ENCODE peak calls at places on chromosomes 13 and 19, in five cellular contexts. One of them, this sample, is unnamed.

GRCh38 chr19:38690832-38691231 is 43.4 kb downstream of the ACTN4 start:
- DNase-seq in H1: no peak
- DNase-seq in K562: no peak
- DNase-seq in HepG2: no peak
- DNase-seq in SK-N-SH: no peak
- DNase-seq in this sample: no peak

GRCh38 chr19:7397687-7398086 is 49.0 kb downstream of the ARHGEF18 start:
- DNase-seq in SK-N-SH: no peak
- DNase-seq in H1: no peak
- DNase-seq in HepG2: peak
- DNase-seq in K562: no peak
- DNase-seq in this sample: no peak

GRCh38 chr19:33780746-33781145 is 15.9 kb upstream of the KCTD15 start:
- DNase-seq in H1: no peak
- DNase-seq in HepG2: no peak
- DNase-seq in K562: no peak
- DNase-seq in SK-N-SH: no peak
- DNase-seq in this sample: no peak

GRCh38 chr13:21055016-21055415 is 6.4 kb downstream of the LATS2 start:
- DNase-seq in SK-N-SH: no peak
- DNase-seq in K562: no peak
- DNase-seq in H1: no peak
- DNase-seq in HepG2: no peak
- DNase-seq in this sample: no peak

GRCh38 chr13:30755678-30756077 is 20.3 kb downstream of the ALOX5AP start:
- DNase-seq in H1: no peak
- DNase-seq in SK-N-SH: no peak
- DNase-seq in HepG2: no peak
- DNase-seq in K562: no peak
- DNase-seq in this sample: no peak

GRCh38 chr19:44573647-44574046 is 39.7 kb upstream of the IGSF23 start:
- DNase-seq in H1: no peak
- DNase-seq in HepG2: no peak
- DNase-seq in K562: no peak
- DNase-seq in SK-N-SH: no peak
- DNase-seq in this sample: no peak

GRCh38 chr19:51047031-51047335 is 12.2 kb upstream of the KLK12 start:
- DNase-seq in K562: no peak
- DNase-seq in HepG2: no peak
- DNase-seq in SK-N-SH: no peak
- DNase-seq in H1: no peak
- DNase-seq in this sample: no peak

GRCh38 chr13:48500652-48501197 is 32.2 kb downstream of the RCBTB2 start:
- DNase-seq in K562: no peak
- DNase-seq in H1: no peak
- DNase-seq in HepG2: peak
- DNase-seq in SK-N-SH: no peak
- DNase-seq in this sample: peak

GRCh38 chr19:42380155-42380554 is 9.9 kb downstream of the CNFN start:
- DNase-seq in H1: no peak
- DNase-seq in HepG2: no peak
- DNase-seq in SK-N-SH: no peak
- DNase-seq in K562: no peak
- DNase-seq in this sample: no peak

GRCh38 chr19:48641850-48642249 is 4.1 kb downstream of the CA11 start:
- DNase-seq in K562: no peak
- DNase-seq in HepG2: no peak
- DNase-seq in H1: no peak
- DNase-seq in SK-N-SH: no peak
- DNase-seq in this sample: no peak

GRCh38 chr19:5031231-5032100 is 62.6 kb downstream of the KDM4B start:
- DNase-seq in H1: peak
- DNase-seq in SK-N-SH: peak
- DNase-seq in K562: peak
- DNase-seq in HepG2: peak
- DNase-seq in this sample: peak

GRCh38 chr13:79547821-79548220 is 66.9 kb downstream of the NDFIP2 start:
- DNase-seq in HepG2: no peak
- DNase-seq in H1: no peak
- DNase-seq in SK-N-SH: no peak
- DNase-seq in K562: no peak
- DNase-seq in this sample: no peak

GRCh38 chr13:98584668-98585397 is 7.9 kb upstream of the STK24 start:
- DNase-seq in K562: no peak
- DNase-seq in HepG2: no peak
- DNase-seq in SK-N-SH: no peak
- DNase-seq in H1: no peak
- DNase-seq in this sample: no peak

GRCh38 chr13:31046711-31047279 is 114.3 kb downstream of the TEX26 start:
- DNase-seq in K562: no peak
- DNase-seq in H1: no peak
- DNase-seq in HepG2: no peak
- DNase-seq in SK-N-SH: peak
- DNase-seq in this sample: no peak

GRCh38 chr19:20926796-20927195 is 3.7 kb downstream of the ZNF85 start:
- DNase-seq in SK-N-SH: no peak
- DNase-seq in HepG2: peak
- DNase-seq in H1: no peak
- DNase-seq in K562: no peak
- DNase-seq in this sample: no peak

GRCh38 chr19:11155373-11156120 is at the start of gene SPC24:
- DNase-seq in H1: peak
- DNase-seq in HepG2: peak
- DNase-seq in SK-N-SH: peak
- DNase-seq in K562: peak
- DNase-seq in this sample: peak

GRCh38 chr19:48419158-48419920 is 25.9 kb downstream of the GRIN2D start:
- DNase-seq in HepG2: no peak
- DNase-seq in SK-N-SH: peak
- DNase-seq in K562: peak
- DNase-seq in H1: peak
- DNase-seq in this sample: no peak

GRCh38 chr13:34025746-34026145 is 207.8 kb downstream of the RFC3 start:
- DNase-seq in SK-N-SH: no peak
- DNase-seq in H1: no peak
- DNase-seq in K562: no peak
- DNase-seq in HepG2: no peak
- DNase-seq in this sample: no peak

GRCh38 chr13:72304121-72304745 is 423.2 kb downstream of the MZT1 start:
- DNase-seq in K562: no peak
- DNase-seq in SK-N-SH: no peak
- DNase-seq in H1: no peak
- DNase-seq in HepG2: no peak
- DNase-seq in this sample: no peak

GRCh38 chr13:110912651-110913051 is 2.2 kb downstream of the ANKRD10 start:
- DNase-seq in HepG2: peak
- DNase-seq in SK-N-SH: no peak
- DNase-seq in K562: no peak
- DNase-seq in H1: no peak
- DNase-seq in this sample: peak

GRCh38 chr19:47719047-47719885 is 6.0 kb downstream of the EHD2 start:
- DNase-seq in H1: no peak
- DNase-seq in HepG2: peak
- DNase-seq in K562: no peak
- DNase-seq in SK-N-SH: peak
- DNase-seq in this sample: no peak

GRCh38 chr13:27599845-27600553 is 20.3 kb downstream of the LNX2 start:
- DNase-seq in H1: no peak
- DNase-seq in HepG2: peak
- DNase-seq in SK-N-SH: peak
- DNase-seq in K562: no peak
- DNase-seq in this sample: no peak

GRCh38 chr13:48559638-48560320 is 26.9 kb upstream of the RCBTB2 start:
- DNase-seq in SK-N-SH: no peak
- DNase-seq in HepG2: no peak
- DNase-seq in K562: no peak
- DNase-seq in H1: no peak
- DNase-seq in this sample: no peak

GRCh38 chr13:90402613-90403012 is 944.9 kb upstream of the MIR17HG start:
- DNase-seq in H1: no peak
- DNase-seq in K562: no peak
- DNase-seq in SK-N-SH: no peak
- DNase-seq in HepG2: no peak
- DNase-seq in this sample: no peak

DNA sequence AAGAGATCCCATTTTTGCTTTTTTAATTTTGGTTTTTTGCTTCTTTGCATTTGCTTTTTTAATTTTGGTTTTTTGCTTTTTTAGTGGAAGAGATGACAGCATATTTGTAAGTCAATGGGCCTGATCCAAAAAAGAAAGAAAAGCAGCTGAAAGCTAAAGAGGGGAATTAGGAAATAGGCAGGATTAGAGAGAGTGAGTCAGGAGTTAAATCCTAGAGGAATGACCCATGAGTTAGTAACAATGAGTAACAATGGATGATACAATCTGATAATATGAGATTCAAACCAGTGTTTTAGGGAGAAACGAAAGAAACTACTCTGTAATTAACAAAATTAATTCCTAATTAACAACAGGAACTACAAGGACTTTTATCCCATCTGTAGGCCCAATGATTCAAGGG is 111.2 kb upstream of the SGCG start:
- DNase-seq in HepG2: no peak
- DNase-seq in SK-N-SH: no peak
- DNase-seq in K562: no peak
- DNase-seq in H1: no peak
- DNase-seq in this sample: no peak
- TF ChIP-seq GABPA in HepG2: no peak
- TF ChIP-seq GABPA in SK-N-SH: no peak
- TF ChIP-seq GABPA in K562: no peak
- TF ChIP-seq GABPA in H1: no peak
- TF ChIP-seq GABPA in this sample: no peak

GRCh38 chr13:50636007-50636704 is 207.3 kb downstream of the DLEU7 start:
- DNase-seq in K562: peak
- DNase-seq in H1: peak
- DNase-seq in HepG2: no peak
- DNase-seq in SK-N-SH: no peak
- DNase-seq in this sample: peak

GRCh38 chr13:50631041-50631440 is 212.5 kb downstream of the DLEU7 start:
- DNase-seq in H1: no peak
- DNase-seq in K562: no peak
- DNase-seq in HepG2: no peak
- DNase-seq in SK-N-SH: no peak
- DNase-seq in this sample: no peak

GRCh38 chr13:50634339-50634738 is 209.2 kb downstream of the DLEU7 start:
- DNase-seq in HepG2: no peak
- DNase-seq in K562: no peak
- DNase-seq in SK-N-SH: no peak
- DNase-seq in H1: no peak
- DNase-seq in this sample: no peak

GRCh38 chr13:50635504-50635903 is 208.0 kb downstream of the DLEU7 start:
- DNase-seq in H1: no peak
- DNase-seq in SK-N-SH: no peak
- DNase-seq in K562: no peak
- DNase-seq in HepG2: no peak
- DNase-seq in this sample: peak
- TF ChIP-seq GABPA in H1: no peak
- TF ChIP-seq GABPA in SK-N-SH: no peak
- TF ChIP-seq GABPA in K562: no peak
- TF ChIP-seq GABPA in HepG2: no peak
- TF ChIP-seq GABPA in this sample: peak

GRCh38 chr13:19862511-19863313 is 737 bp downstream of the ZMYM5 start:
- DNase-seq in H1: peak
- DNase-seq in K562: peak
- DNase-seq in SK-N-SH: no peak
- DNase-seq in HepG2: no peak
- DNase-seq in this sample: no peak
- TF ChIP-seq GABPA in H1: no peak
- TF ChIP-seq GABPA in K562: no peak
- TF ChIP-seq GABPA in SK-N-SH: no peak
- TF ChIP-seq GABPA in HepG2: no peak
- TF ChIP-seq GABPA in this sample: no peak

DNA sequence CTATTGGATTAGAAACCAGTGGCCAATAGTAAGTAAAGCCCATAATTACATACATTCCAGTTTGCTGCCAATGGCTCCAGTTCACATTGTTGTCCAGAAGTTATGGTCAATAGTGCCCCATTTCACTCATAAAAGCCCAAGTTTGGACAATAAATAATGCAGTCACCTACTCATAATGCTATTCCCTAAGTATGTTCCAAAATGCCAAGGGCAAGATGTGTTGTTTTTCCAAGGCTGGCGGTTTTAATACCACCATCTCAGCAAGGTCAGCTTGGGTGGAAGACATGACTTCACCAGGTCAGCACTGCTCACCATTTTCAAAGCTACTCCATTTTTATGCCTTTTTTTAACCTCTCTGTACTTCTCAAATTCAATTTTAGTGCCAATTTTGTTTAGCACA is 32.7 kb downstream of the KCTD12 start:
- DNase-seq in K562: no peak
- DNase-seq in SK-N-SH: no peak
- DNase-seq in H1: no peak
- DNase-seq in HepG2: no peak
- DNase-seq in this sample: no peak
- TF ChIP-seq GABPA in K562: no peak
- TF ChIP-seq GABPA in SK-N-SH: no peak
- TF ChIP-seq GABPA in H1: no peak
- TF ChIP-seq GABPA in HepG2: no peak
- TF ChIP-seq GABPA in this sample: no peak

DNA sequence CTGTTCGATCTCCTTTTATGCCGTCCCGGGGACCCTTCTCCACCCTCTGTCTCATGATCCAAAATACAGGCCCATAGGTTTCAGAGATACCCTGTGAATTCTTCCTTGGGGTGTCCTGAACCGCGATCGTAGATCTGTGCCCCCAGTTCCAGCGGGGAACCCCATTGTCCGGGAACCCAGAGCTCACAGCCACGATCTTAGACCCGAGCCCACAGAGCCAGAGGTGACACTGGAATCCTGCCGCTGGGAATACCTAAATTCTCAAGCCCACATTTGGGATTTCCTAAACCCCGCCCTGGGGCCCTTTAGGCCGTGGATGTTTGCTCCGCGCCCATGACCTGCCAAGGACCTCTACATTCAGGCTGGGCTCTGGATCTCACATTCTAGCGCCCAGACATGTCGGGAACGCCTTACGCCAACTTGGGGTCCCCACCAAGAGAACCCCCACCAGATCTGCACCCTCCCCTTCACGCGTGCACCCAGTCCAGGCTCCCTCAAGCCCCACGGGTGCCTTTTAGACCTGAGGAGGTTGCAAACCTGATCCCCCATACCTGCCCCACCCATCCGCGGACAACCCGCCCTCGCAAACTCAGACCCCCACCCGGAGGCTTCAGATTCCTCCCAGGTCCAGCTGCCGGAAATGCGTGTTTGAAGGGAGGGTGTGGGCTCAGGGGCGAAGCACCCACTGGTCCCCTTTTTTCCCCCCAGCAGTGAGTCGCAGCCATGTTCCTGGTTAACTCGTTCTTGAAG is 598 bp downstream of the CAPNS1 start:
- DNase-seq in HepG2: peak
- DNase-seq in H1: peak
- DNase-seq in SK-N-SH: peak
- DNase-seq in K562: no peak
- DNase-seq in this sample: peak
- TF ChIP-seq GABPA in HepG2: peak
- TF ChIP-seq GABPA in H1: no peak
- TF ChIP-seq GABPA in SK-N-SH: peak
- TF ChIP-seq GABPA in K562: peak
- TF ChIP-seq GABPA in this sample: no peak

GRCh38 chr19:58559275-58560006 is 1.0 kb upstream of the UBE2M start:
- DNase-seq in H1: peak
- DNase-seq in SK-N-SH: peak
- DNase-seq in HepG2: peak
- DNase-seq in K562: peak
- DNase-seq in this sample: peak
- TF ChIP-seq GABPA in H1: peak
- TF ChIP-seq GABPA in SK-N-SH: peak
- TF ChIP-seq GABPA in HepG2: peak
- TF ChIP-seq GABPA in K562: peak
- TF ChIP-seq GABPA in this sample: peak

This sample was measured in HL-60.